ENCODE peak calls at places on chromosome 19, in four cellular contexts. N is GM23338, M is colonic mucosa, J is psoas muscle. A is an unnamed sample.

GRCh38 chr19:3281026-3281425 is 56.6 kb downstream of the CELF5 start:
- DNase-seq in N (no peak), M (no peak), J (no peak), A (no peak)

GRCh38 chr19:16927883-16928282 is 39.1 kb downstream of the F2RL3 start:
- DNase-seq in N (no peak), M (no peak), J (no peak), A (no peak)

GRCh38 chr19:53161123-53161522 is 2.3 kb upstream of the ZNF347 start:
- DNase-seq in N (no peak), M (no peak), J (no peak), A (no peak)

GRCh38 chr19:52689804-52690394 is 44.9 kb downstream of the ZNF611 start:
- DNase-seq in N (peak; percentile 50), M (peak; percentile 58), J (peak; percentile 50), A (peak; percentile 33)

GRCh38 chr19:7292950-7293794 is 1.0 kb downstream of the INSR start:
- DNase-seq in N (peak; percentile 39), M (peak; percentile 74), J (peak; percentile 54), A (peak; percentile 6)

GRCh38 chr19:40348961-40349507 is 539 bp downstream of the PLD3 start:
- DNase-seq in N (peak; percentile 34), M (no peak), J (no peak), A (no peak)

GRCh38 chr19:571127-571974 is 1.0 kb upstream of the BSG start:
- DNase-seq in N (peak; percentile 77), M (peak; percentile 76), J (peak; percentile 21), A (peak; percentile 45)

GRCh38 chr19:6779204-6779603 is 6.7 kb downstream of the VAV1 start:
- DNase-seq in N (no peak), M (no peak), J (no peak), A (no peak)

GRCh38 chr19:47275866-47276461 is 1.3 kb downstream of the INAFM1 start:
- DNase-seq in N (no peak), M (no peak), J (peak; percentile 77), A (no peak)

GRCh38 chr19:47274891-47275865 is 493 bp downstream of the INAFM1 start:
- DNase-seq in N (peak; percentile 62), M (no peak), J (peak; percentile 39), A (no peak)

GRCh38 chr19:55297267-55297666 is 13.5 kb downstream of the BRSK1 start:
- DNase-seq in N (no peak), M (no peak), J (no peak), A (no peak)
- TF ChIP-seq CTCF in N (no peak), M (no peak), J (no peak), A (no peak)

DNA sequence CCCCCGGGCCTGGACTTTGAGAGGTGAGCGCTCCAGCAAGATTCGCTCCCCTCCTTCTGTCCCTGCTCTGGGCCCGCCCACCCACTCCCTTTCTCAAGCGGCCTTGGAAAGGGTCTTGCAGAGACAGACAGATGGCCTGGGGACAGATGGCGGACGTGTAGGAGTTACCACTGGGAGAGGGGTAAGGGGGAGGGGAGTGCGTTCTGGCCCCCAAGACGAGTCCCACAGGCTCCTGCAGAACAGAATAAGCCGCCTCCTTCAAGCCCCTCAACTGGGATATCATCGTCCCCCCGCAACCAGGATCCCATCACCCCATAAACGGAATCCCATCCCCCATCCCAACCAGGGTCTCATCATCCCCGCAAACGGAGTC is 3.6 kb upstream of the TNFAIP8L1 start:
- DNase-seq in N (peak; percentile 49), M (no peak), J (no peak), A (no peak)
- H3K27ac ChIP-seq in N (no peak overlapping the region), M (no peak overlapping the region), J (no peak overlapping the region), A (no peak overlapping the region)

DNA sequence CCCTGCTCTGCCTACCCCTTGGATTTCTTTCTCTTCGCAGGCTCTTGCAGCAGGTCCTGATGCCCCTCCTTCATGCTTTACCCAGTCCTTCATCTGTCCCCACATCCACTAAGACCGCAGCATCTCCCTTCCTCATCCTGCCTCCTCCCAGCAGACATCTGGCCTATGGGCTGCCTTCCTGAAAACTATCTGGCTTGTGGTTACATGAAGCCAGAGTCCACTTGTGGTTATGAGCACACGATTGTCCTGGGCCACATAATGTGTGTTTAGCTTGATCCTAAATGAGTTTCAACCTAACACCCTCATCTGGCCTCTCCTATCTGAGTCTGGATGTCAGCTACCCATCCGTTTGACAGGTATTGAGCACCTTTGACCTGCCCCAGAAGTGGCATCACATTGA is 5.5 kb upstream of the ZNF175 start:
- DNase-seq in N (no peak), M (no peak), J (no peak), A (no peak)
- H3K4me3 ChIP-seq in N (no peak overlapping the region), M (no peak overlapping the region), J (no peak overlapping the region), A (no peak overlapping the region)

GRCh38 chr19:49889687-49890348 is 6.9 kb downstream of the IL4I1 start:
- DNase-seq in N (peak; percentile 94), M (peak; percentile 78), J (peak; percentile 82), A (peak; percentile 51)
- TF ChIP-seq CTCF in N (peak; percentile 61), M (peak; percentile 81), J (peak; percentile 73), A (peak; percentile 58)

DNA sequence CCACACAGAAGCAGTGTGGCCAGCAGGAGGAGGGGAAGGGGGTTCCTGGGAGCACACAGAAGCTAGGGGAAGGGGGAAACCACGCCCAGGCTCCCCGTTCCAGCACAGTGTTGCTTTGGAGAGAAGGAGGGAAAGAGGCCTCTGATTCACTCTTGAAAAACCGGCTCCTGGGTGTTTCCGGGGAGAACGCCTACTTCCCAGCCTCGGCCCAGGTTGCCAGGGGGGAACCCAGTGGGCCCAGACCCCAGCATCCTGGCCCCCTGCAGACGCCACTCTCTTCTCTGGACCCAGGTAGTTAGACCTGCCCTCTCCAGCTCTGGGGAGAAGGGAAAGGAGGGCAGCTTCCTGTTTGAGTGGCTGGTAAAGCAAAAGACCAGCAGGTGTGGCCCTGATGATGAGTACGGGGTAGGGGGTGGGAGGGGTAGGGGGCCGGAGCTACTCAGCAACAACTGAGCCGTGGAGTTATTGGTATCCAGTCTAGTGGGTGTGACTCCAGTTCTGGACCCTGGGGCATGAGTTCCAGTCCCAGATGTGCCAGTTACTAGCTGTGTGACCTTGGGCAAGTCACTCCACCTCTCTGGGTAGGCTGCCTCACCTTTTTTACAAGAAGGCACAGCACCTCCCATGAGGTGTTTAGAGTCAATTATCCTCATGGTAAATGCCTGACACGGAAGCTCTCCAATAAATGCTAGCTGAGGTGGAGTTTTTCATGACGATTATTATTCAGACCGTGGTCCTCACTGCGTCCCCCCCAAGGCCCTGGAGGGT is 833 bp downstream of the GIPC1 start:
- DNase-seq in N (no peak), M (peak; percentile 70), J (no peak), A (no peak)
- H3K27ac ChIP-seq in N (peak overlapping the region; percentile 39), M (peak overlapping the region; percentile 95), J (peak overlapping the region; percentile 37), A (peak overlapping the region; percentile 81)

DNA sequence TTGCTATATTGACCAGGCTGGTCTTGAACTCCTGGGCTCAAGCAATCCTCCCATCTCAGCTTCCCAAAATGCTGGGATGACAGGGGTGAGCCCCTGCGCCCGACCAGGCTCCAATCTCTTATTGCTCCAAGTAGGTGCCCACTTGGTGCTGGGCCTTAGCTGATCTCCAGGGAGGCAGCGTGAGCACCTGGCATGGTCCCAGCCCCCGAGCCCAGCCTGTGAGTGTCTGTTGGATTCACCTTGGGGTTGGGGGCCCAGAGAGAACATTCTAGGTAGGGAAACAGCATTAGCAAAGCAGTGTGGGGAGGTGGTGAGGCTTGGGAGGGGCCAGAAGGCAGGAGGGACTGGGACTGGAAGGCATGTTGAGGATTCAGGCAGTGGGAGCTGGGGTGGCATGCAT is 45.5 kb downstream of the DNM2 start:
- DNase-seq in N (no peak), M (no peak), J (no peak), A (no peak)
- H3K4me3 ChIP-seq in N (no peak overlapping the region), M (no peak overlapping the region), J (no peak overlapping the region), A (no peak overlapping the region)

GRCh38 chr19:8324186-8325050 is 3.1 kb downstream of the RPS28 start:
- DNase-seq in N (peak; percentile 45), M (no peak), J (no peak), A (no peak)
- TF ChIP-seq CTCF in N (peak; percentile 29), M (no peak), J (no peak), A (no peak)

A was measured in prostate gland.